ENCODE peak calls at places on chromosomes 3 and 15, in eight cellular contexts. One of them, this sample, is unnamed.

GRCh38 chr3:43175541-43175940 is 69.7 kb upstream of the POMGNT2 start:
- DNase-seq in H1: no peak
- DNase-seq in hepatocyte: no peak
- DNase-seq in CD8-positive, alpha-beta T cell: no peak
- DNase-seq in cardiac fibroblast: no peak
- DNase-seq in BJ: no peak
- DNase-seq in AG04450: no peak
- DNase-seq in PC-9: no peak
- DNase-seq in this sample: no peak

GRCh38 chr3:113844622-113845222 is 6.1 kb downstream of the GRAMD1C start:
- DNase-seq in H1: no peak
- DNase-seq in hepatocyte: peak
- DNase-seq in CD8-positive, alpha-beta T cell: no peak
- DNase-seq in cardiac fibroblast: peak
- DNase-seq in BJ: no peak
- DNase-seq in AG04450: no peak
- DNase-seq in PC-9: peak
- DNase-seq in this sample: peak

GRCh38 chr3:45664558-45664957 is 24.6 kb upstream of the SACM1L start:
- DNase-seq in H1: no peak
- DNase-seq in hepatocyte: no peak
- DNase-seq in CD8-positive, alpha-beta T cell: peak
- DNase-seq in cardiac fibroblast: no peak
- DNase-seq in BJ: no peak
- DNase-seq in AG04450: no peak
- DNase-seq in PC-9: no peak
- DNase-seq in this sample: no peak

GRCh38 chr3:187745201-187746058 is at the start of gene BCL6:
- DNase-seq in H1: peak
- DNase-seq in hepatocyte: peak
- DNase-seq in CD8-positive, alpha-beta T cell: peak
- DNase-seq in cardiac fibroblast: peak
- DNase-seq in BJ: peak
- DNase-seq in AG04450: peak
- DNase-seq in PC-9: peak
- DNase-seq in this sample: peak

GRCh38 chr3:185687479-185687878 is 101.4 kb downstream of the SENP2 start:
- DNase-seq in H1: no peak
- DNase-seq in hepatocyte: no peak
- DNase-seq in CD8-positive, alpha-beta T cell: no peak
- DNase-seq in cardiac fibroblast: peak
- DNase-seq in BJ: no peak
- DNase-seq in AG04450: no peak
- DNase-seq in PC-9: peak
- DNase-seq in this sample: peak

GRCh38 chr15:41281236-41281635 is 50.2 kb downstream of the CHP1 start:
- DNase-seq in H1: no peak
- DNase-seq in hepatocyte: peak
- DNase-seq in CD8-positive, alpha-beta T cell: no peak
- DNase-seq in cardiac fibroblast: peak
- DNase-seq in BJ: peak
- DNase-seq in AG04450: peak
- DNase-seq in PC-9: peak
- DNase-seq in this sample: peak

GRCh38 chr15:78387678-78388077 is 47.5 kb downstream of the CRABP1 start:
- DNase-seq in H1: no peak
- DNase-seq in hepatocyte: no peak
- DNase-seq in CD8-positive, alpha-beta T cell: no peak
- DNase-seq in cardiac fibroblast: no peak
- DNase-seq in BJ: no peak
- DNase-seq in AG04450: no peak
- DNase-seq in PC-9: no peak
- DNase-seq in this sample: no peak

GRCh38 chr3:53350652-53351051 is 3.3 kb upstream of the DCP1A start:
- DNase-seq in H1: no peak
- DNase-seq in hepatocyte: peak
- DNase-seq in CD8-positive, alpha-beta T cell: no peak
- DNase-seq in cardiac fibroblast: peak
- DNase-seq in BJ: no peak
- DNase-seq in AG04450: no peak
- DNase-seq in PC-9: peak
- DNase-seq in this sample: peak

GRCh38 chr15:96326551-96327154 is 3.8 kb upstream of the NR2F2 start:
- DNase-seq in H1: no peak
- DNase-seq in hepatocyte: peak
- DNase-seq in CD8-positive, alpha-beta T cell: no peak
- DNase-seq in cardiac fibroblast: peak
- DNase-seq in BJ: no peak
- DNase-seq in AG04450: no peak
- DNase-seq in PC-9: peak
- DNase-seq in this sample: peak

GRCh38 chr3:129560931-129561594 is 18.1 kb downstream of the H1-8 start:
- DNase-seq in H1: no peak
- DNase-seq in hepatocyte: peak
- DNase-seq in CD8-positive, alpha-beta T cell: no peak
- DNase-seq in cardiac fibroblast: peak
- DNase-seq in BJ: peak
- DNase-seq in AG04450: peak
- DNase-seq in PC-9: no peak
- DNase-seq in this sample: peak

GRCh38 chr15:29911705-29912104 is 89.4 kb upstream of the TJP1 start:
- DNase-seq in H1: no peak
- DNase-seq in hepatocyte: no peak
- DNase-seq in CD8-positive, alpha-beta T cell: no peak
- DNase-seq in cardiac fibroblast: peak
- DNase-seq in BJ: no peak
- DNase-seq in AG04450: no peak
- DNase-seq in PC-9: no peak
- DNase-seq in this sample: no peak

GRCh38 chr15:80072285-80072684 is 12.8 kb downstream of the ZFAND6 start:
- DNase-seq in H1: no peak
- DNase-seq in hepatocyte: peak
- DNase-seq in CD8-positive, alpha-beta T cell: no peak
- DNase-seq in cardiac fibroblast: peak
- DNase-seq in BJ: peak
- DNase-seq in AG04450: peak
- DNase-seq in PC-9: peak
- DNase-seq in this sample: peak

GRCh38 chr15:59553879-59554735 is 57.5 kb upstream of the GCNT3 start:
- DNase-seq in H1: no peak
- DNase-seq in hepatocyte: peak
- DNase-seq in CD8-positive, alpha-beta T cell: no peak
- DNase-seq in cardiac fibroblast: peak
- DNase-seq in BJ: no peak
- DNase-seq in AG04450: no peak
- DNase-seq in PC-9: peak
- DNase-seq in this sample: peak

GRCh38 chr3:45244356-45244755 is 18.3 kb upstream of the TMEM158 start:
- DNase-seq in H1: no peak
- DNase-seq in hepatocyte: no peak
- DNase-seq in CD8-positive, alpha-beta T cell: no peak
- DNase-seq in cardiac fibroblast: no peak
- DNase-seq in BJ: no peak
- DNase-seq in AG04450: no peak
- DNase-seq in PC-9: no peak
- DNase-seq in this sample: no peak

GRCh38 chr3:52153389-52154096 is 680 bp downstream of the POC1A start:
- DNase-seq in H1: peak
- DNase-seq in hepatocyte: peak
- DNase-seq in CD8-positive, alpha-beta T cell: no peak
- DNase-seq in cardiac fibroblast: peak
- DNase-seq in BJ: no peak
- DNase-seq in AG04450: no peak
- DNase-seq in PC-9: peak
- DNase-seq in this sample: peak

GRCh38 chr3:13543251-13543650 is 5.7 kb upstream of the FBLN2 start:
- DNase-seq in H1: no peak
- DNase-seq in hepatocyte: peak
- DNase-seq in CD8-positive, alpha-beta T cell: no peak
- DNase-seq in cardiac fibroblast: peak
- DNase-seq in BJ: peak
- DNase-seq in AG04450: peak
- DNase-seq in PC-9: peak
- DNase-seq in this sample: peak

GRCh38 chr3:195461518-195462307 is 18.9 kb upstream of the ACAP2 start:
- DNase-seq in H1: no peak
- DNase-seq in hepatocyte: no peak
- DNase-seq in CD8-positive, alpha-beta T cell: no peak
- DNase-seq in cardiac fibroblast: no peak
- DNase-seq in BJ: no peak
- DNase-seq in AG04450: no peak
- DNase-seq in PC-9: no peak
- DNase-seq in this sample: no peak

GRCh38 chr15:74395319-74396145 is 28.1 kb upstream of the CYP11A1 start:
- DNase-seq in H1: no peak
- DNase-seq in hepatocyte: no peak
- DNase-seq in CD8-positive, alpha-beta T cell: no peak
- DNase-seq in cardiac fibroblast: no peak
- DNase-seq in BJ: no peak
- DNase-seq in AG04450: no peak
- DNase-seq in PC-9: no peak
- DNase-seq in this sample: no peak

GRCh38 chr15:84816694-84817460 is at the start of gene ALPK3:
- DNase-seq in H1: no peak
- DNase-seq in hepatocyte: peak
- DNase-seq in CD8-positive, alpha-beta T cell: no peak
- DNase-seq in cardiac fibroblast: no peak
- DNase-seq in BJ: no peak
- DNase-seq in AG04450: no peak
- DNase-seq in PC-9: peak
- DNase-seq in this sample: no peak

GRCh38 chr3:174197416-174197815 is 661.7 kb upstream of the NAALADL2 start:
- DNase-seq in H1: no peak
- DNase-seq in hepatocyte: no peak
- DNase-seq in CD8-positive, alpha-beta T cell: no peak
- DNase-seq in cardiac fibroblast: no peak
- DNase-seq in BJ: no peak
- DNase-seq in AG04450: no peak
- DNase-seq in PC-9: no peak
- DNase-seq in this sample: no peak

GRCh38 chr3:139173372-139174108 is 128.8 kb upstream of the PRR23C start:
- DNase-seq in H1: no peak
- DNase-seq in hepatocyte: no peak
- DNase-seq in CD8-positive, alpha-beta T cell: no peak
- DNase-seq in cardiac fibroblast: peak
- DNase-seq in BJ: no peak
- DNase-seq in AG04450: no peak
- DNase-seq in PC-9: no peak
- DNase-seq in this sample: peak
- H3K4me3 ChIP-seq in H1: no peak
- H3K4me3 ChIP-seq in hepatocyte: no peak
- H3K4me3 ChIP-seq in CD8-positive, alpha-beta T cell: no peak
- H3K4me3 ChIP-seq in cardiac fibroblast: no peak
- H3K4me3 ChIP-seq in BJ: peak
- H3K4me3 ChIP-seq in AG04450: peak
- H3K4me3 ChIP-seq in PC-9: no peak
- H3K4me3 ChIP-seq in this sample: peak

DNA sequence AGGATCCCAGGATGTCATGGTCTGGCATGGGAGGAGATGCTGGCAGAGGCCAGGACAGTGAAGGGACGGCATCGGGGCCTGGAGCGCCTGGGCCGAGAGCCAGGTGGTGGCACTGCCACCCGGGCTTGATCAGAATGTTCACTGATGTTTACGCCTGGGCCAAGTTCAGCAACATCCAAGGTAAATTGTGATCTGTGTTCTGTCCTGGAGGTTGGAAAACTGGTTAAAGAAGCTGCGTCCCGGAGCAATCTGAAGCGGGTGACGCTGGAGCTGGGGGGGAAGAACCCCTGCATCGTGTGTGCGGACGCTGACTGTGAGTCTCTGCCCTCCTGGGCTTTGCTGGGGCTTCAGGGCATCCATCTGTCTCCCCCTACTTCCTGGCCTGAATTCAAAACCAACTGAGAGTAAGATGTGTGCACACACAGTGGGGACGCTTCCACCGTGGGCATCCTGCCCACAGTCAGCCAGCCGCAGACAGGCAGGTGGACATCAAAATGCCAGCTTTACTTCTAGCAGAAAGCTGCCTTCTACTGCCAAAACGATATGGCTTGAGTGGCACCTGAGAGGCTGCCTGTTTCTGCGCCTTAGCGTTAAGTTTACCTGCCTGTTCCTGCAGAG is 18.4 kb downstream of the ALDH1A3 start:
- DNase-seq in H1: no peak
- DNase-seq in hepatocyte: no peak
- DNase-seq in CD8-positive, alpha-beta T cell: no peak
- DNase-seq in cardiac fibroblast: no peak
- DNase-seq in BJ: no peak
- DNase-seq in AG04450: no peak
- DNase-seq in PC-9: no peak
- DNase-seq in this sample: no peak
- TF ChIP-seq CTCF in H1: no peak
- TF ChIP-seq CTCF in hepatocyte: no peak
- TF ChIP-seq CTCF in CD8-positive, alpha-beta T cell: no peak
- TF ChIP-seq CTCF in cardiac fibroblast: no peak
- TF ChIP-seq CTCF in BJ: no peak
- TF ChIP-seq CTCF in AG04450: no peak
- TF ChIP-seq CTCF in PC-9: no peak
- TF ChIP-seq CTCF in this sample: no peak

GRCh38 chr15:63041982-63042878 is at the start of gene TPM1:
- DNase-seq in H1: no peak
- DNase-seq in hepatocyte: peak
- DNase-seq in CD8-positive, alpha-beta T cell: no peak
- DNase-seq in cardiac fibroblast: peak
- DNase-seq in BJ: peak
- DNase-seq in AG04450: peak
- DNase-seq in PC-9: peak
- DNase-seq in this sample: peak
- H3K4me3 ChIP-seq in H1: peak
- H3K4me3 ChIP-seq in hepatocyte: peak
- H3K4me3 ChIP-seq in CD8-positive, alpha-beta T cell: peak
- H3K4me3 ChIP-seq in cardiac fibroblast: peak
- H3K4me3 ChIP-seq in BJ: peak
- H3K4me3 ChIP-seq in AG04450: peak
- H3K4me3 ChIP-seq in PC-9: peak
- H3K4me3 ChIP-seq in this sample: peak

GRCh38 chr3:11803977-11804903 is 42.4 kb downstream of the TAMM41 start:
- DNase-seq in H1: no peak
- DNase-seq in hepatocyte: peak
- DNase-seq in CD8-positive, alpha-beta T cell: peak
- DNase-seq in cardiac fibroblast: peak
- DNase-seq in BJ: no peak
- DNase-seq in AG04450: no peak
- DNase-seq in PC-9: peak
- DNase-seq in this sample: peak
- TF ChIP-seq CTCF in H1: peak
- TF ChIP-seq CTCF in hepatocyte: peak
- TF ChIP-seq CTCF in CD8-positive, alpha-beta T cell: peak
- TF ChIP-seq CTCF in cardiac fibroblast: peak
- TF ChIP-seq CTCF in BJ: peak
- TF ChIP-seq CTCF in AG04450: peak
- TF ChIP-seq CTCF in PC-9: peak
- TF ChIP-seq CTCF in this sample: peak

This sample was measured in fibroblast of the aortic adventitia.